ENCODE peak calls at places on chromosomes 11 and 22, in eight cellular contexts. U, H, M, O, W, Y, Z and I are unnamed samples.
A peak's percentile ranks its signal among the peaks of the same experiment; 100 is the strongest.

GRCh38 chr11:96035031-96035743 is 111.3 kb upstream of the MTMR2 start:
- DNase-seq in W (no peak), Y (no peak), M (no peak), H (no peak), Z (no peak), O (no peak), U (no peak), I (no peak)

GRCh38 chr11:1323779-1324178 is 14.3 kb upstream of the TOLLIP start:
- DNase-seq in Y (no peak), U (no peak), O (no peak), M (no peak), W (no peak), Z (no peak), H (no peak), I (no peak)

GRCh38 chr11:48034926-48035876 is 54.8 kb downstream of the PTPRJ start:
- DNase-seq in M (no peak), O (no peak), H (no peak), Z (no peak), U (peak; percentile 20), W (peak; percentile 40), Y (peak; percentile 46), I (no peak)

GRCh38 chr22:44460287-44461082 is 37.5 kb downstream of the RTL6 start:
- DNase-seq in W (peak; percentile 9), M (no peak), H (no peak), U (no peak), Y (no peak), O (no peak), Z (peak; percentile 39), I (no peak)

GRCh38 chr11:47595029-47595428 is 818 bp upstream of the C1QTNF4 start:
- DNase-seq in H (no peak), Y (no peak), U (peak; percentile 42), M (no peak), W (no peak), O (no peak), Z (no peak), I (no peak)

GRCh38 chr11:111700186-111700585 is 66.0 kb downstream of the PPP2R1B start:
- DNase-seq in H (no peak), W (no peak), Z (peak; percentile 14), O (no peak), U (no peak), M (no peak), Y (no peak), I (no peak)

GRCh38 chr11:12410006-12410728 is 32.8 kb downstream of the PARVA start:
- DNase-seq in Z (no peak), H (peak; percentile 30), Y (peak; percentile 66), U (no peak), M (no peak), W (no peak), O (no peak), I (no peak)

GRCh38 chr11:128621491-128622136 is 34.3 kb upstream of the ETS1 start:
- DNase-seq in Y (peak; percentile 73), H (no peak), Z (no peak), U (peak; percentile 73), M (no peak), W (no peak), O (no peak), I (no peak)

GRCh38 chr22:20024225-20025087 is 3.5 kb downstream of the TANGO2 start:
- DNase-seq in U (peak; percentile 42), M (no peak), O (no peak), W (no peak), Z (no peak), Y (peak; percentile 66), H (no peak), I (no peak)

GRCh38 chr11:121448431-121448941 is 3.6 kb upstream of the SORL1 start:
- DNase-seq in Z (no peak), U (no peak), O (no peak), Y (no peak), W (no peak), M (no peak), H (no peak), I (no peak)

GRCh38 chr11:130457909-130458729 is 9.7 kb downstream of the ADAMTS15 start:
- DNase-seq in O (no peak), Z (no peak), Y (no peak), M (no peak), H (no peak), U (peak; percentile 58), W (no peak), I (no peak)

GRCh38 chr11:134079317-134079716 is 10.4 kb downstream of the JAM3 start:
- DNase-seq in M (no peak), H (no peak), Z (no peak), O (no peak), W (no peak), U (no peak), Y (no peak), I (no peak)
- H3K9me3 ChIP-seq in M (peaks cover 3% of the 10 kb centered on the region), H (peaks cover 3% of the 10 kb centered on the region), Z (no peaks in the 10 kb centered on the region), O (no peaks in the 10 kb centered on the region), W (peaks cover 16% of the 10 kb centered on the region), U (no peaks in the 10 kb centered on the region), Y (no peaks in the 10 kb centered on the region), I (no peaks in the 10 kb centered on the region)

GRCh38 chr22:47352920-47353700 is 590.7 kb downstream of the TBC1D22A start:
- DNase-seq in M (no peak), W (peak; percentile 17), H (no peak), O (no peak), U (no peak), Y (no peak), Z (no peak), I (no peak)
- H3K9me3 ChIP-seq in M (no peaks in the 10 kb centered on the region), W (peaks cover 19% of the 10 kb centered on the region), H (no peaks in the 10 kb centered on the region), O (no peaks in the 10 kb centered on the region), U (no peaks in the 10 kb centered on the region), Y (no peaks in the 10 kb centered on the region), Z (no peaks in the 10 kb centered on the region), I (no peaks in the 10 kb centered on the region)

GRCh38 chr11:2662430-2663299 is 37.1 kb downstream of the KCNQ1OT1 start:
- DNase-seq in H (no peak), U (no peak), Y (peak; percentile 50), Z (no peak), W (peak; percentile 23), O (no peak), M (no peak), I (no peak)
- H3K9me3 ChIP-seq in H (peaks cover 4% of the 10 kb centered on the region), U (no peaks in the 10 kb centered on the region), Y (no peaks in the 10 kb centered on the region), Z (peaks cover 6% of the 10 kb centered on the region), W (peaks cover 28% of the 10 kb centered on the region), O (no peaks in the 10 kb centered on the region), M (peaks cover 6% of the 10 kb centered on the region), I (no peaks in the 10 kb centered on the region)

DNA sequence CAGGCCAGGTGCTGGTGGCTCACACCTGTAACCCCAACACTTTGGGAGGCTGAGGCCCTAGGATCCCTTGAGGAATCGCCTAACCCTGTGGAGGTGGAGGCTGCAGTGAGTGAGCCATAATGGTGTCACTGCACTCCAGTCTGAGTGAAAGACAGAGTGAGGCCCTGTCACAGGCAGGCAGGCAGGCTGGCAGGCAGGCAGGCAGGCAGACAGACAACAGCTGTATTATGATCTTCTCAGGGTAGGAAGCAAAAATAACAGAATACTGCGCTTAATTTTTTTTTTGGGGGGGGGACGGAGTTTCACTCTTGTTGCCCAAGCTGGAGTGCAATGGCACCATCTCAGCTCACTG is 3901.6 kb upstream of the OR11H1 start:
- DNase-seq in M (peak; percentile 10), W (no peak), U (no peak), Y (no peak), H (no peak), O (no peak), Z (no peak), I (no peak)
- H3K9me3 ChIP-seq in M (peaks cover 91% of the 10 kb centered on the region), W (peaks cover 76% of the 10 kb centered on the region), U (peaks cover 2% of the 10 kb centered on the region), Y (peaks cover 2% of the 10 kb centered on the region), H (peaks cover 11% of the 10 kb centered on the region), O (peaks cover 16% of the 10 kb centered on the region), Z (peaks cover 12% of the 10 kb centered on the region), I (no peaks in the 10 kb centered on the region)